ENCODE peak calls at places on chromosome 19, in eight cellular contexts. F is psoas muscle; C is SK-N-SH treated with all-trans-retinoic acid at 6 μM for 48 hours; E is left ventricle myocardium superior; X is right cardiac atrium; J is CD4-positive, alpha-beta T cell; A is left colon; P is gastroesophageal sphincter. K is an unnamed sample.

GRCh38 chr19:41537789-41538188 is 38.2 kb upstream of the CEACAM21 start:
- ATAC-seq in C (no peak), J (no peak), E (no peak), F (no peak), A (no peak), X (peak), P (no peak), K (no peak)

GRCh38 chr19:1248454-1249297 is at the start of gene MIDN:
- ATAC-seq in J (peak), F (peak), C (peak), A (peak), E (peak), X (peak), P (peak), K (peak)

GRCh38 chr19:41849067-41849466 is 4.2 kb downstream of the DMRTC2 start:
- ATAC-seq in P (no peak), A (no peak), C (no peak), J (no peak), E (no peak), X (no peak), F (no peak), K (peak)

GRCh38 chr19:35858311-35858710 is 1.6 kb downstream of the KIRREL2 start:
- ATAC-seq in A (no peak), P (no peak), X (no peak), J (no peak), E (no peak), C (no peak), F (no peak), K (no peak)

GRCh38 chr19:10552596-10553053 is 8.9 kb downstream of the ATG4D start:
- ATAC-seq in F (no peak), P (no peak), E (peak), A (peak), J (peak), C (peak), X (peak), K (no peak)

GRCh38 chr19:39052243-39052746 is 19.9 kb upstream of the FBXO27 start:
- ATAC-seq in J (peak), E (peak), F (no peak), C (peak), P (no peak), X (peak), A (peak), K (peak)

GRCh38 chr19:3285647-3286176 is 61.3 kb downstream of the CELF5 start:
- ATAC-seq in E (peak), A (peak), P (no peak), X (peak), C (no peak), J (no peak), F (peak), K (peak)

GRCh38 chr19:35730326-35730725 is 11.9 kb downstream of the IGFLR1 start:
- ATAC-seq in E (no peak), J (no peak), F (no peak), X (no peak), P (no peak), C (no peak), A (no peak), K (no peak)

GRCh38 chr19:42409477-42409876 is 17.7 kb downstream of the LIPE start:
- ATAC-seq in A (no peak), X (peak), E (peak), P (peak), J (no peak), C (no peak), F (no peak), K (peak)

GRCh38 chr19:41226053-41226873 is 7.2 kb downstream of the AXL start:
- ATAC-seq in C (peak), F (peak), J (peak), E (peak), A (peak), X (peak), P (peak), K (peak)

GRCh38 chr19:18379803-18380747 is 5.9 kb upstream of the GDF15 start:
- ATAC-seq in F (peak), C (peak), X (peak), A (peak), E (peak), P (peak), J (no peak), K (peak)

GRCh38 chr19:54481326-54481930 is 8.3 kb upstream of the CDC42EP5 start:
- ATAC-seq in C (peak), F (no peak), X (peak), P (no peak), E (peak), J (peak), A (peak), K (peak)

GRCh38 chr19:10828981-10829821 is 6.8 kb downstream of the TMED1 start:
- ATAC-seq in X (no peak), F (no peak), A (peak), E (no peak), J (peak), P (no peak), C (peak), K (peak)